ENCODE peak calls at places on chromosome 5, in four cellular contexts. One of them, this sample, is unnamed.

GRCh38 chr5:149632311-149633251 is 51.3 kb downstream of the ARHGEF37 start:
- DNase-seq in cardiac muscle cell: peak; percentile 64
- DNase-seq in left kidney: peak; percentile 70
- DNase-seq in T-helper 9 cell: no peak
- DNase-seq in this sample: peak; percentile 85

GRCh38 chr5:139600336-139600949 is 39.3 kb downstream of the UBE2D2 start:
- DNase-seq in cardiac muscle cell: peak; percentile 60
- DNase-seq in left kidney: no peak
- DNase-seq in T-helper 9 cell: no peak
- DNase-seq in this sample: no peak

GRCh38 chr5:77561965-77562364 is 69.8 kb upstream of the WDR41 start:
- DNase-seq in cardiac muscle cell: no peak
- DNase-seq in left kidney: no peak
- DNase-seq in T-helper 9 cell: no peak
- DNase-seq in this sample: no peak

GRCh38 chr5:132211787-132212186 is 15.9 kb downstream of the P4HA2 start:
- DNase-seq in cardiac muscle cell: peak; percentile 17
- DNase-seq in left kidney: no peak
- DNase-seq in T-helper 9 cell: no peak
- DNase-seq in this sample: no peak

GRCh38 chr5:168317521-168318147 is 26.2 kb downstream of the WWC1 start:
- DNase-seq in cardiac muscle cell: peak; percentile 98
- DNase-seq in left kidney: peak; percentile 94
- DNase-seq in T-helper 9 cell: no peak
- DNase-seq in this sample: peak; percentile 42

GRCh38 chr5:74875994-74876791 is 10.0 kb upstream of the FAM169A start:
- DNase-seq in cardiac muscle cell: no peak
- DNase-seq in left kidney: peak; percentile 61
- DNase-seq in T-helper 9 cell: no peak
- DNase-seq in this sample: no peak

GRCh38 chr5:2006193-2006970 is 123.7 kb upstream of the IRX4 start:
- DNase-seq in cardiac muscle cell: no peak
- DNase-seq in left kidney: no peak
- DNase-seq in T-helper 9 cell: no peak
- DNase-seq in this sample: no peak

GRCh38 chr5:1152771-1153282 is 41.0 kb upstream of the SLC12A7 start:
- DNase-seq in cardiac muscle cell: no peak
- DNase-seq in left kidney: no peak
- DNase-seq in T-helper 9 cell: no peak
- DNase-seq in this sample: no peak

GRCh38 chr5:55226934-55227737 is at the start of gene MCIDAS:
- DNase-seq in cardiac muscle cell: peak; percentile 30
- DNase-seq in left kidney: peak; percentile 80
- DNase-seq in T-helper 9 cell: peak; percentile 25
- DNase-seq in this sample: peak; percentile 91

GRCh38 chr5:115459844-115460243 is 84.7 kb downstream of the FEM1C start:
- DNase-seq in cardiac muscle cell: no peak
- DNase-seq in left kidney: no peak
- DNase-seq in T-helper 9 cell: no peak
- DNase-seq in this sample: no peak

GRCh38 chr5:125311743-125312142 is 565.3 kb upstream of the ZNF608 start:
- DNase-seq in cardiac muscle cell: peak; percentile 85
- DNase-seq in left kidney: no peak
- DNase-seq in T-helper 9 cell: no peak
- DNase-seq in this sample: no peak

GRCh38 chr5:83924171-83924570 is 203.5 kb upstream of the HAPLN1 start:
- DNase-seq in cardiac muscle cell: peak; percentile 78
- DNase-seq in left kidney: no peak
- DNase-seq in T-helper 9 cell: no peak
- DNase-seq in this sample: no peak

GRCh38 chr5:32210151-32210550 is 36.0 kb upstream of the GOLPH3 start:
- DNase-seq in cardiac muscle cell: no peak
- DNase-seq in left kidney: no peak
- DNase-seq in T-helper 9 cell: no peak
- DNase-seq in this sample: no peak

GRCh38 chr5:154989641-154990040 is 23.9 kb upstream of the KIF4B start:
- DNase-seq in cardiac muscle cell: no peak
- DNase-seq in left kidney: no peak
- DNase-seq in T-helper 9 cell: no peak
- DNase-seq in this sample: no peak

GRCh38 chr5:11483630-11484029 is 420.6 kb downstream of the CTNND2 start:
- DNase-seq in cardiac muscle cell: no peak
- DNase-seq in left kidney: no peak
- DNase-seq in T-helper 9 cell: no peak
- DNase-seq in this sample: no peak

GRCh38 chr5:98735806-98736507 is 37.5 kb upstream of the RGMB start:
- DNase-seq in cardiac muscle cell: peak; percentile 75
- DNase-seq in left kidney: no peak
- DNase-seq in T-helper 9 cell: no peak
- DNase-seq in this sample: no peak

GRCh38 chr5:54739371-54739770 is 221.8 kb downstream of the SNX18 start:
- DNase-seq in cardiac muscle cell: no peak
- DNase-seq in left kidney: no peak
- DNase-seq in T-helper 9 cell: no peak
- DNase-seq in this sample: no peak

GRCh38 chr5:23704176-23704855 is 196.9 kb downstream of the PRDM9 start:
- DNase-seq in cardiac muscle cell: no peak
- DNase-seq in left kidney: no peak
- DNase-seq in T-helper 9 cell: no peak
- DNase-seq in this sample: no peak

GRCh38 chr5:115166744-115167393 is 2.8 kb downstream of the TRIM36 start:
- DNase-seq in cardiac muscle cell: no peak
- DNase-seq in left kidney: no peak
- DNase-seq in T-helper 9 cell: no peak
- DNase-seq in this sample: no peak

GRCh38 chr5:7714119-7714518 is 136.8 kb downstream of the CFAP90 start:
- DNase-seq in cardiac muscle cell: no peak
- DNase-seq in left kidney: no peak
- DNase-seq in T-helper 9 cell: no peak
- DNase-seq in this sample: peak; percentile 64

GRCh38 chr5:172868436-172868923 is 34.4 kb downstream of the ERGIC1 start:
- DNase-seq in cardiac muscle cell: no peak
- DNase-seq in left kidney: no peak
- DNase-seq in T-helper 9 cell: no peak
- DNase-seq in this sample: peak; percentile 50

GRCh38 chr5:108295588-108296368 is 86.1 kb downstream of the FBXL17 start:
- DNase-seq in cardiac muscle cell: peak; percentile 53
- DNase-seq in left kidney: no peak
- DNase-seq in T-helper 9 cell: no peak
- DNase-seq in this sample: no peak

GRCh38 chr5:54135042-54135441 is 175.3 kb downstream of the ARL15 start:
- DNase-seq in cardiac muscle cell: peak; percentile 43
- DNase-seq in left kidney: no peak
- DNase-seq in T-helper 9 cell: no peak
- DNase-seq in this sample: no peak

GRCh38 chr5:176365663-176366574 is 632 bp downstream of the ARL10 start:
- DNase-seq in cardiac muscle cell: peak; percentile 47
- DNase-seq in left kidney: peak; percentile 70
- DNase-seq in T-helper 9 cell: no peak
- DNase-seq in this sample: no peak

GRCh38 chr5:115543931-115544370 is 624 bp downstream of the FEM1C start:
- DNase-seq in cardiac muscle cell: peak; percentile 67
- DNase-seq in left kidney: peak; percentile 83
- DNase-seq in T-helper 9 cell: peak; percentile 50
- DNase-seq in this sample: no peak

GRCh38 chr5:3602713-3603502 is 7.3 kb downstream of the IRX1 start:
- DNase-seq in cardiac muscle cell: peak; percentile 15
- DNase-seq in left kidney: peak; percentile 61
- DNase-seq in T-helper 9 cell: no peak
- DNase-seq in this sample: peak; percentile 57

GRCh38 chr5:150567031-150567680 is 59.2 kb downstream of the NDST1 start:
- DNase-seq in cardiac muscle cell: peak; percentile 96
- DNase-seq in left kidney: no peak
- DNase-seq in T-helper 9 cell: no peak
- DNase-seq in this sample: no peak

GRCh38 chr5:111813520-111813919 is 56.5 kb upstream of the NREP start:
- DNase-seq in cardiac muscle cell: no peak
- DNase-seq in left kidney: no peak
- DNase-seq in T-helper 9 cell: no peak
- DNase-seq in this sample: no peak

GRCh38 chr5:150295172-150295611 is 5.6 kb upstream of the CAMK2A start:
- DNase-seq in cardiac muscle cell: peak; percentile 66
- DNase-seq in left kidney: no peak
- DNase-seq in T-helper 9 cell: no peak
- DNase-seq in this sample: no peak

GRCh38 chr5:27087820-27088219 is 49.4 kb upstream of the CDH9 start:
- DNase-seq in cardiac muscle cell: no peak
- DNase-seq in left kidney: peak; percentile 12
- DNase-seq in T-helper 9 cell: no peak
- DNase-seq in this sample: no peak

GRCh38 chr5:9869616-9870288 is 239.6 kb upstream of the TAS2R1 start:
- DNase-seq in cardiac muscle cell: peak; percentile 26
- DNase-seq in left kidney: no peak
- DNase-seq in T-helper 9 cell: no peak
- DNase-seq in this sample: no peak

GRCh38 chr5:95886340-95887044 is 64.0 kb upstream of the GLRX start:
- DNase-seq in cardiac muscle cell: no peak
- DNase-seq in left kidney: no peak
- DNase-seq in T-helper 9 cell: no peak
- DNase-seq in this sample: no peak